ENCODE peak calls at places on chromosomes 2 and 18, in five cellular contexts. One of them, this sample, is unnamed.

GRCh38 chr2:181374741-181375675 is 82.2 kb upstream of the ITGA4 start:
- DNase-seq in Kasumi-1: no peak
- DNase-seq in lung microvascular endothelial cell: no peak
- DNase-seq in WTC11: no peak
- DNase-seq in NCI-H526 treated with DMSO at 0.1 percent for 48 hours: no peak
- DNase-seq in this sample: no peak

GRCh38 chr18:8798996-8799395 is 93.6 kb downstream of the MTCL1 start:
- DNase-seq in Kasumi-1: no peak
- DNase-seq in lung microvascular endothelial cell: no peak
- DNase-seq in WTC11: no peak
- DNase-seq in NCI-H526 treated with DMSO at 0.1 percent for 48 hours: no peak
- DNase-seq in this sample: no peak

GRCh38 chr2:72114693-72115051 is 33.0 kb downstream of the CYP26B1 start:
- DNase-seq in Kasumi-1: no peak
- DNase-seq in lung microvascular endothelial cell: no peak
- DNase-seq in WTC11: no peak
- DNase-seq in NCI-H526 treated with DMSO at 0.1 percent for 48 hours: no peak
- DNase-seq in this sample: no peak

GRCh38 chr2:216554755-216555154 is 56.1 kb downstream of the RPL37A start:
- DNase-seq in Kasumi-1: no peak
- DNase-seq in lung microvascular endothelial cell: no peak
- DNase-seq in WTC11: no peak
- DNase-seq in NCI-H526 treated with DMSO at 0.1 percent for 48 hours: no peak
- DNase-seq in this sample: no peak

GRCh38 chr2:100416939-100417744 is at the start of gene CHST10:
- DNase-seq in Kasumi-1: peak
- DNase-seq in lung microvascular endothelial cell: peak
- DNase-seq in WTC11: peak
- DNase-seq in NCI-H526 treated with DMSO at 0.1 percent for 48 hours: peak
- DNase-seq in this sample: no peak

GRCh38 chr2:173978447-173978846 is 13.3 kb upstream of the SP3 start:
- DNase-seq in Kasumi-1: no peak
- DNase-seq in lung microvascular endothelial cell: no peak
- DNase-seq in WTC11: no peak
- DNase-seq in NCI-H526 treated with DMSO at 0.1 percent for 48 hours: no peak
- DNase-seq in this sample: no peak

GRCh38 chr2:9768388-9768787 is 74.9 kb upstream of the TAF1B start:
- DNase-seq in Kasumi-1: no peak
- DNase-seq in lung microvascular endothelial cell: no peak
- DNase-seq in WTC11: peak
- DNase-seq in NCI-H526 treated with DMSO at 0.1 percent for 48 hours: peak
- DNase-seq in this sample: no peak

GRCh38 chr2:74707837-74708236 is 53.8 kb downstream of the SEMA4F start:
- DNase-seq in Kasumi-1: no peak
- DNase-seq in lung microvascular endothelial cell: no peak
- DNase-seq in WTC11: no peak
- DNase-seq in NCI-H526 treated with DMSO at 0.1 percent for 48 hours: no peak
- DNase-seq in this sample: no peak

This sample was measured in glomerular endothelial cell.